ENCODE peak calls at places on chromosome 3, in six cellular contexts. One of them, this sample, is unnamed.

GRCh38 chr3:143648708-143649107 is 199.6 kb downstream of the SLC9A9 start:
- DNase-seq in stomach: no peak
- DNase-seq in AML-193: no peak
- DNase-seq in substantia nigra: no peak
- DNase-seq in colonic mucosa: no peak
- DNase-seq in skeletal muscle cell: no peak
- DNase-seq in this sample: peak

GRCh38 chr3:82940124-82940523 is 1178.7 kb upstream of the GBE1 start:
- DNase-seq in stomach: no peak
- DNase-seq in AML-193: no peak
- DNase-seq in substantia nigra: no peak
- DNase-seq in colonic mucosa: no peak
- DNase-seq in skeletal muscle cell: no peak
- DNase-seq in this sample: no peak

GRCh38 chr3:52471371-52472238 is 16.2 kb downstream of the NISCH start:
- DNase-seq in stomach: peak
- DNase-seq in AML-193: peak
- DNase-seq in substantia nigra: peak
- DNase-seq in colonic mucosa: peak
- DNase-seq in skeletal muscle cell: no peak
- DNase-seq in this sample: peak

GRCh38 chr3:192422998-192423349 is 304.4 kb downstream of the FGF12 start:
- DNase-seq in stomach: no peak
- DNase-seq in AML-193: peak
- DNase-seq in substantia nigra: no peak
- DNase-seq in colonic mucosa: no peak
- DNase-seq in skeletal muscle cell: no peak
- DNase-seq in this sample: peak

GRCh38 chr3:59334585-59334984 is 284.8 kb upstream of the CFAP20DC start:
- DNase-seq in stomach: no peak
- DNase-seq in AML-193: peak
- DNase-seq in substantia nigra: no peak
- DNase-seq in colonic mucosa: no peak
- DNase-seq in skeletal muscle cell: no peak
- DNase-seq in this sample: no peak

GRCh38 chr3:46883252-46884185 is 6.0 kb downstream of the PTH1R start:
- DNase-seq in stomach: no peak
- DNase-seq in AML-193: no peak
- DNase-seq in substantia nigra: no peak
- DNase-seq in colonic mucosa: no peak
- DNase-seq in skeletal muscle cell: no peak
- DNase-seq in this sample: no peak

GRCh38 chr3:127458698-127459097 is 131.8 kb downstream of the TPRA1 start:
- DNase-seq in stomach: no peak
- DNase-seq in AML-193: no peak
- DNase-seq in substantia nigra: no peak
- DNase-seq in colonic mucosa: no peak
- DNase-seq in skeletal muscle cell: no peak
- DNase-seq in this sample: no peak

GRCh38 chr3:189621948-189622603 is 9.1 kb upstream of the TP63 start:
- DNase-seq in stomach: no peak
- DNase-seq in AML-193: no peak
- DNase-seq in substantia nigra: no peak
- DNase-seq in colonic mucosa: no peak
- DNase-seq in skeletal muscle cell: no peak
- DNase-seq in this sample: no peak

GRCh38 chr3:9396301-9396631 is 1.1 kb upstream of the SETD5 start:
- DNase-seq in stomach: peak
- DNase-seq in AML-193: peak
- DNase-seq in substantia nigra: no peak
- DNase-seq in colonic mucosa: peak
- DNase-seq in skeletal muscle cell: peak
- DNase-seq in this sample: peak

GRCh38 chr3:42688016-42688415 is 2.7 kb downstream of the KLHL40 start:
- DNase-seq in stomach: no peak
- DNase-seq in AML-193: no peak
- DNase-seq in substantia nigra: no peak
- DNase-seq in colonic mucosa: no peak
- DNase-seq in skeletal muscle cell: no peak
- DNase-seq in this sample: no peak

GRCh38 chr3:197300361-197300760 is 1.9 kb upstream of the DLG1 start:
- DNase-seq in stomach: peak
- DNase-seq in AML-193: no peak
- DNase-seq in substantia nigra: no peak
- DNase-seq in colonic mucosa: no peak
- DNase-seq in skeletal muscle cell: no peak
- DNase-seq in this sample: no peak

GRCh38 chr3:53238051-53238850 is 17.6 kb downstream of the TKT start:
- DNase-seq in stomach: peak
- DNase-seq in AML-193: no peak
- DNase-seq in substantia nigra: no peak
- DNase-seq in colonic mucosa: peak
- DNase-seq in skeletal muscle cell: peak
- DNase-seq in this sample: peak

GRCh38 chr3:186960327-186960726 is 30.0 kb downstream of the ST6GAL1 start:
- DNase-seq in stomach: no peak
- DNase-seq in AML-193: no peak
- DNase-seq in substantia nigra: no peak
- DNase-seq in colonic mucosa: no peak
- DNase-seq in skeletal muscle cell: no peak
- DNase-seq in this sample: no peak

GRCh38 chr3:87260270-87260669 is 16.1 kb downstream of the POU1F1 start:
- DNase-seq in stomach: peak
- DNase-seq in AML-193: peak
- DNase-seq in substantia nigra: peak
- DNase-seq in colonic mucosa: peak
- DNase-seq in skeletal muscle cell: no peak
- DNase-seq in this sample: peak

GRCh38 chr3:50572801-50573371 is 3.6 kb downstream of the HEMK1 start:
- DNase-seq in stomach: no peak
- DNase-seq in AML-193: no peak
- DNase-seq in substantia nigra: no peak
- DNase-seq in colonic mucosa: no peak
- DNase-seq in skeletal muscle cell: no peak
- DNase-seq in this sample: no peak

GRCh38 chr3:124851136-124851535 is 36.0 kb downstream of the ITGB5 start:
- DNase-seq in stomach: no peak
- DNase-seq in AML-193: no peak
- DNase-seq in substantia nigra: no peak
- DNase-seq in colonic mucosa: no peak
- DNase-seq in skeletal muscle cell: no peak
- DNase-seq in this sample: no peak

GRCh38 chr3:101077361-101078011 is 84.3 kb upstream of the ABI3BP start:
- DNase-seq in stomach: no peak
- DNase-seq in AML-193: no peak
- DNase-seq in substantia nigra: no peak
- DNase-seq in colonic mucosa: no peak
- DNase-seq in skeletal muscle cell: peak
- DNase-seq in this sample: no peak

GRCh38 chr3:74534611-74535010 is 79.8 kb downstream of the CNTN3 start:
- DNase-seq in stomach: no peak
- DNase-seq in AML-193: no peak
- DNase-seq in substantia nigra: no peak
- DNase-seq in colonic mucosa: no peak
- DNase-seq in skeletal muscle cell: no peak
- DNase-seq in this sample: no peak

GRCh38 chr3:96813820-96814580 is 394 bp upstream of the EPHA6 start:
- DNase-seq in stomach: peak
- DNase-seq in AML-193: no peak
- DNase-seq in substantia nigra: peak
- DNase-seq in colonic mucosa: peak
- DNase-seq in skeletal muscle cell: no peak
- DNase-seq in this sample: peak

GRCh38 chr3:55701997-55702396 is 214.9 kb upstream of the WNT5A start:
- DNase-seq in stomach: no peak
- DNase-seq in AML-193: no peak
- DNase-seq in substantia nigra: no peak
- DNase-seq in colonic mucosa: no peak
- DNase-seq in skeletal muscle cell: no peak
- DNase-seq in this sample: peak

GRCh38 chr3:126418661-126419131 is 24.0 kb downstream of the CFAP100 start:
- DNase-seq in stomach: peak
- DNase-seq in AML-193: no peak
- DNase-seq in substantia nigra: no peak
- DNase-seq in colonic mucosa: no peak
- DNase-seq in skeletal muscle cell: no peak
- DNase-seq in this sample: no peak

GRCh38 chr3:49654955-49655556 is 19.1 kb upstream of the APEH start:
- DNase-seq in stomach: peak
- DNase-seq in AML-193: no peak
- DNase-seq in substantia nigra: no peak
- DNase-seq in colonic mucosa: no peak
- DNase-seq in skeletal muscle cell: no peak
- DNase-seq in this sample: no peak

GRCh38 chr3:120022729-120023128 is 71.5 kb downstream of the GSK3B start:
- DNase-seq in stomach: no peak
- DNase-seq in AML-193: no peak
- DNase-seq in substantia nigra: no peak
- DNase-seq in colonic mucosa: no peak
- DNase-seq in skeletal muscle cell: no peak
- DNase-seq in this sample: no peak